ENCODE peak calls at places on chromosomes 1 and 21, in nine cellular contexts. V, Q, B, Z, Y, P, R, X and I are unnamed samples.
A peak's percentile ranks its signal among the peaks of the same experiment; 100 is the strongest.

GRCh38 chr1:246661451-246661850 is 62.8 kb upstream of the SCCPDH start:
- DNase-seq in V (no peak), Q (no peak), B (no peak), Z (no peak), Y (no peak), P (no peak), R (no peak), X (no peak), I (no peak)

GRCh38 chr1:236808564-236809130 is 13.6 kb downstream of the MTR start:
- DNase-seq in V (no peak), Q (no peak), B (no peak), Z (no peak), Y (no peak), P (peak; percentile 81), R (no peak), X (no peak), I (peak; percentile 10)

GRCh38 chr1:47452426-47452825 is 14.6 kb downstream of the FOXD2 start:
- DNase-seq in V (no peak), Q (no peak), B (no peak), Z (no peak), Y (no peak), P (no peak), R (no peak), X (no peak), I (no peak)

GRCh38 chr21:41761211-41762181 is 5.4 kb downstream of the RIPK4 start:
- DNase-seq in V (no peak), Q (no peak), B (no peak), Z (peak; percentile 89), Y (no peak), P (no peak), R (no peak), X (no peak), I (peak; percentile 27)

GRCh38 chr1:9249534-9250335 is 15.2 kb downstream of the H6PD start:
- DNase-seq in V (no peak), Q (no peak), B (peak; percentile 7), Z (peak; percentile 84), Y (no peak), P (no peak), R (peak; percentile 61), X (no peak), I (peak; percentile 74)

GRCh38 chr1:91402023-91402422 is 2.6 kb downstream of the HFM1 start:
- DNase-seq in V (peak; percentile 12), Q (no peak), B (peak; percentile 72), Z (no peak), Y (no peak), P (peak; percentile 45), R (no peak), X (peak; percentile 30), I (peak; percentile 44)

GRCh38 chr1:28955930-28956552 is 41.7 kb downstream of the EPB41 start:
- DNase-seq in V (no peak), Q (no peak), B (no peak), Z (no peak), Y (no peak), P (peak; percentile 44), R (no peak), X (no peak), I (no peak)

GRCh38 chr1:22808846-22809501 is 98.3 kb downstream of the EPHB2 start:
- DNase-seq in V (no peak), Q (no peak), B (peak; percentile 7), Z (peak; percentile 92), Y (peak; percentile 76), P (peak; percentile 94), R (no peak), X (no peak), I (peak; percentile 87)

GRCh38 chr1:78651247-78651646 is 1.6 kb downstream of the IFI44 start:
- DNase-seq in V (no peak), Q (peak; percentile 6), B (no peak), Z (no peak), Y (peak; percentile 63), P (peak; percentile 10), R (no peak), X (no peak), I (peak; percentile 1)

GRCh38 chr1:224368409-224368808 is 11.7 kb downstream of the CNIH4 start:
- DNase-seq in V (no peak), Q (no peak), B (no peak), Z (no peak), Y (no peak), P (no peak), R (no peak), X (no peak), I (no peak)

GRCh38 chr1:26094677-26095383 is 16.8 kb upstream of the PDIK1L start:
- DNase-seq in V (no peak), Q (no peak), B (no peak), Z (peak; percentile 74), Y (no peak), P (peak; percentile 32), R (no peak), X (no peak), I (peak; percentile 48)

GRCh38 chr1:47522890-47523811 is 85.3 kb downstream of the FOXD2 start:
- DNase-seq in V (no peak), Q (no peak), B (peak; percentile 60), Z (no peak), Y (no peak), P (no peak), R (no peak), X (no peak), I (no peak)

GRCh38 chr1:211169353-211169752 is 35.4 kb upstream of the KCNH1 start:
- DNase-seq in V (no peak), Q (no peak), B (no peak), Z (no peak), Y (no peak), P (no peak), R (no peak), X (no peak), I (no peak)

GRCh38 chr21:44800971-44801467 is 601 bp downstream of the UBE2G2 start:
- DNase-seq in V (peak; percentile 60), Q (no peak), B (peak; percentile 22), Z (no peak), Y (no peak), P (peak; percentile 31), R (peak; percentile 50), X (peak; percentile 50), I (peak; percentile 35)

GRCh38 chr1:60425528-60425927 is 352.0 kb upstream of the C1orf87 start:
- DNase-seq in V (no peak), Q (no peak), B (peak; percentile 15), Z (no peak), Y (no peak), P (no peak), R (no peak), X (peak; percentile 31), I (peak; percentile 30)

GRCh38 chr1:41735139-41735538 is 183.6 kb downstream of the HIVEP3 start:
- DNase-seq in V (no peak), Q (no peak), B (no peak), Z (no peak), Y (no peak), P (no peak), R (no peak), X (no peak), I (no peak)

GRCh38 chr1:18943914-18944572 is 12.4 kb downstream of the IFFO2 start:
- DNase-seq in V (no peak), Q (no peak), B (no peak), Z (no peak), Y (no peak), P (no peak), R (no peak), X (no peak), I (no peak)

GRCh38 chr1:165773324-165773965 is 4.8 kb upstream of the TMCO1 start:
- DNase-seq in V (peak; percentile 29), Q (no peak), B (no peak), Z (no peak), Y (peak; percentile 56), P (peak; percentile 74), R (no peak), X (peak; percentile 37), I (peak; percentile 61)

GRCh38 chr1:44077421-44077820 is 41.2 kb upstream of the KLF17 start:
- DNase-seq in V (no peak), Q (no peak), B (no peak), Z (no peak), Y (no peak), P (peak; percentile 67), R (no peak), X (no peak), I (peak; percentile 54)

GRCh38 chr21:31128234-31128633 is 90.0 kb upstream of the KRTAP19-8 start:
- DNase-seq in V (no peak), Q (no peak), B (no peak), Z (no peak), Y (no peak), P (no peak), R (no peak), X (no peak), I (no peak)